ENCODE peak calls at places on chromosomes 16 and 17, in four cellular contexts. One of them, this sample, is unnamed.

GRCh38 chr16:80804451-80805383 is at the start of gene CDYL2:
- DNase-seq in mesendoderm: no peak
- DNase-seq in trophoblast cell: peak; percentile 37
- DNase-seq in H9: peak; percentile 32
- DNase-seq in this sample: peak; percentile 55

GRCh38 chr17:81120695-81121621 is 44.3 kb upstream of the PVALEF start:
- DNase-seq in H9: no peak
- DNase-seq in mesendoderm: peak; percentile 34
- DNase-seq in trophoblast cell: no peak
- DNase-seq in this sample: no peak

GRCh38 chr17:67203818-67204217 is 41.2 kb downstream of the HELZ start:
- DNase-seq in mesendoderm: no peak
- DNase-seq in H9: no peak
- DNase-seq in trophoblast cell: no peak
- DNase-seq in this sample: no peak

GRCh38 chr16:25024900-25025299 is 9.7 kb upstream of the ARHGAP17 start:
- DNase-seq in trophoblast cell: no peak
- DNase-seq in H9: no peak
- DNase-seq in mesendoderm: no peak
- DNase-seq in this sample: no peak

GRCh38 chr17:8426094-8426720 is 9.5 kb upstream of the NDEL1 start:
- DNase-seq in H9: no peak
- DNase-seq in trophoblast cell: no peak
- DNase-seq in mesendoderm: no peak
- DNase-seq in this sample: no peak

GRCh38 chr16:16879567-16880251 is 500.8 kb downstream of the NPIPA7 start:
- DNase-seq in H9: no peak
- DNase-seq in trophoblast cell: no peak
- DNase-seq in mesendoderm: no peak
- DNase-seq in this sample: no peak

GRCh38 chr17:28407130-28407973 is 1.3 kb upstream of the SLC46A1 start:
- DNase-seq in trophoblast cell: peak; percentile 35
- DNase-seq in H9: peak; percentile 89
- DNase-seq in mesendoderm: no peak
- DNase-seq in this sample: no peak

GRCh38 chr17:27290916-27291598 is 2.9 kb upstream of the WSB1 start:
- DNase-seq in trophoblast cell: no peak
- DNase-seq in H9: no peak
- DNase-seq in mesendoderm: no peak
- DNase-seq in this sample: no peak

GRCh38 chr16:13621639-13622038 is 298.3 kb upstream of the ERCC4 start:
- DNase-seq in H9: no peak
- DNase-seq in mesendoderm: peak; percentile 31
- DNase-seq in trophoblast cell: no peak
- DNase-seq in this sample: no peak

GRCh38 chr17:64001763-64002529 is 3.8 kb downstream of the PRR29 start:
- DNase-seq in trophoblast cell: no peak
- DNase-seq in mesendoderm: no peak
- DNase-seq in H9: peak; percentile 33
- DNase-seq in this sample: no peak

GRCh38 chr16:48608871-48609452 is 1.0 kb downstream of the N4BP1 start:
- DNase-seq in mesendoderm: peak; percentile 61
- DNase-seq in H9: no peak
- DNase-seq in trophoblast cell: no peak
- DNase-seq in this sample: no peak

GRCh38 chr16:62066747-62067146 is 30.5 kb upstream of the CDH8 start:
- DNase-seq in trophoblast cell: no peak
- DNase-seq in mesendoderm: no peak
- DNase-seq in H9: no peak
- DNase-seq in this sample: no peak

GRCh38 chr16:88633684-88634140 is 4.7 kb upstream of the IL17C start:
- DNase-seq in H9: peak; percentile 86
- DNase-seq in mesendoderm: peak; percentile 86
- DNase-seq in trophoblast cell: peak; percentile 18
- DNase-seq in this sample: no peak

GRCh38 chr16:89691231-89691985 is 4.9 kb downstream of the CDK10 start:
- DNase-seq in mesendoderm: no peak
- DNase-seq in trophoblast cell: no peak
- DNase-seq in H9: no peak
- DNase-seq in this sample: no peak

GRCh38 chr16:54142787-54143186 is 143.8 kb downstream of the IRX3 start:
- DNase-seq in trophoblast cell: no peak
- DNase-seq in H9: no peak
- DNase-seq in mesendoderm: no peak
- DNase-seq in this sample: no peak

GRCh38 chr17:58870747-58871146 is 115.1 kb downstream of the PPM1E start:
- DNase-seq in trophoblast cell: no peak
- DNase-seq in H9: no peak
- DNase-seq in mesendoderm: peak; percentile 17
- DNase-seq in this sample: no peak

GRCh38 chr16:27378871-27379580 is 22.9 kb upstream of the IL21R start:
- DNase-seq in H9: no peak
- DNase-seq in mesendoderm: peak; percentile 30
- DNase-seq in trophoblast cell: no peak
- DNase-seq in this sample: no peak

DNA sequence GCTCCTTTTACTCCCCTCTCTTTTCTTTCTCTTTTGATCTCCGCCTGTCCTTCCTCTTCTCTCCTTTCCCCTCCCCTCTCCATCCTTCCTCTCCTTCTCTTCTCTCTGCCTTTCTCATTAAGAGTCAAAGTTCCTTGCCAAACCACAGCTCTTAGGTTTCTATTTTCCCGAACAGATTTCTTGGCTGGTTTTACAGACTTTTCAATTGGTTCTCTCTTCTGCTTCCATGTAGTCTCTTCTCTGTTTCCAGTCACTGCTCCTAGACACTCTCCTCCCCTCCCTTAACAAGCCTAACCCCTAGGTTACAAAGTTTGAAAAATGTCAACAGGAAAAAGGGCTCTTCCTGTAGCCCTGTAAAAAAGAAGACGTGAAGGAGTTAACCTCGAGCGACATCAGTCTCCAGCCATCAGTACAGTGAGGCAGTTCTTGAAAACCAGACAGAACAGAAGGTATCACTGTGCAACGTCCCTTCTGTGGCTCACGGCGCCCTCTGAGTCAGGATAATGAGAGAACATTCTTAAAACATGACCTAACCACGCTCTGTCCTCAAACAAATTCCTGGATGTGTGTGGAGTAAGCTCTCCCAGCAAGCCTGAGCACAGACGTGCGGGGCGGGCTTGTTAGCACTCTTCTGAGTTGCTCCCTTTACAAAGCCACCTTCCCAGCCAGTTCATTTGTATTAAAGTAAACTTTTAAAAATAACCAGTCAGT is 11.6 kb upstream of the MARCHF10 start:
- DNase-seq in H9: peak; percentile 63
- DNase-seq in trophoblast cell: peak; percentile 94
- DNase-seq in mesendoderm: peak; percentile 95
- DNase-seq in this sample: no peak
- H3K4ac ChIP-seq in H9: no peak overlapping the region
- H3K4ac ChIP-seq in trophoblast cell: peak overlapping the region; percentile 44
- H3K4ac ChIP-seq in mesendoderm: no peak overlapping the region
- H3K4ac ChIP-seq in this sample: no peak overlapping the region

GRCh38 chr17:41738077-41738800 is 3.8 kb upstream of the HAP1 start:
- DNase-seq in mesendoderm: peak; percentile 87
- DNase-seq in trophoblast cell: peak; percentile 82
- DNase-seq in H9: peak; percentile 95
- DNase-seq in this sample: peak; percentile 95
- H3K79me2 ChIP-seq in mesendoderm: no peaks in the 10 kb centered on the region
- H3K79me2 ChIP-seq in trophoblast cell: no peaks in the 10 kb centered on the region
- H3K79me2 ChIP-seq in H9: no peaks in the 10 kb centered on the region
- H3K79me2 ChIP-seq in this sample: no peaks in the 10 kb centered on the region

GRCh38 chr17:79243603-79243990 is 169.0 kb downstream of the ENGASE start:
- DNase-seq in mesendoderm: no peak
- DNase-seq in H9: no peak
- DNase-seq in trophoblast cell: no peak
- DNase-seq in this sample: no peak
- H3K4ac ChIP-seq in mesendoderm: no peak overlapping the region
- H3K4ac ChIP-seq in H9: no peak overlapping the region
- H3K4ac ChIP-seq in trophoblast cell: no peak overlapping the region
- H3K4ac ChIP-seq in this sample: peak overlapping the region; percentile 53

GRCh38 chr16:19874816-19875546 is 9.7 kb downstream of the GPRC5B start:
- DNase-seq in mesendoderm: no peak
- DNase-seq in H9: no peak
- DNase-seq in trophoblast cell: no peak
- DNase-seq in this sample: no peak
- H3K79me2 ChIP-seq in mesendoderm: peaks cover 44% of the 10 kb centered on the region
- H3K79me2 ChIP-seq in H9: peaks cover 33% of the 10 kb centered on the region
- H3K79me2 ChIP-seq in trophoblast cell: no peaks in the 10 kb centered on the region
- H3K79me2 ChIP-seq in this sample: peaks cover 23% of the 10 kb centered on the region

GRCh38 chr17:69760562-69760961 is 314.5 kb upstream of the KCNJ16 start:
- DNase-seq in trophoblast cell: no peak
- DNase-seq in H9: no peak
- DNase-seq in mesendoderm: no peak
- DNase-seq in this sample: no peak
- H3K4ac ChIP-seq in trophoblast cell: no peak overlapping the region
- H3K4ac ChIP-seq in H9: no peak overlapping the region
- H3K4ac ChIP-seq in mesendoderm: no peak overlapping the region
- H3K4ac ChIP-seq in this sample: no peak overlapping the region

DNA sequence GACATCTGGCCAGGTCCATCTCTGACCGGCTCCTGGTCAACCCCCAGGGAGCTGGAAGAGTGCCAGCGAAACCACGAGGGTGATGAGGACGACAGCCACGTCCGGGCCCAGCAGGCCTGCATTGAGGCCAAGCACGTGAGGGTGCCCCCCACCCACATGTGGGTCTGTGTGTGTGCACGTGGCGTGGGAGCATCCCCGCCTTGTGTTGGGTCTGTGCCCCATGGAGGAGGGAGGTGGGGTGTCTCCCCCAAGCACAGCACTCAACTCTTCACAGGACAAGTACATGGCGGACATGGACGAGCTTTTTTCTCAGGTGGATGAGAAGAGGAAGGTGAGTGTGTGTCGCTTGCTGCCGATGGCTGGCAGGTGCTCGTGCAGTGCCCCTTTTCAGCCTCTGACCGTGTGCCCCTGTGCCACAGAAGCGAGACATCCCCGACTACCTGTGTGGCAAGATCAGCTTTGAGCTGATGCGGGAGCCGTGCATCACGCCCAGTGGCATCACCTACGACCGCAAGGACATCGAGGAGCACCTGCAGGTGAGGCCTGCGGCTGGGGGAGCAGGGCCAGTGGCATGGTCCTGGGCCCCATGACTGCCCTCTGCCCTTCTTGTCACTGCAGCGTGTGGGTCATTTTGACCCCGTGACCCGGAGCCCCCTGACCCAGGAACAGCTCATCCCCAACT is 1.7 kb downstream of the STUB1 start:
- DNase-seq in mesendoderm: no peak
- DNase-seq in H9: no peak
- DNase-seq in trophoblast cell: no peak
- DNase-seq in this sample: no peak
- H3K79me2 ChIP-seq in mesendoderm: peaks cover 18% of the 10 kb centered on the region
- H3K79me2 ChIP-seq in H9: peaks cover 2% of the 10 kb centered on the region
- H3K79me2 ChIP-seq in trophoblast cell: peaks cover 21% of the 10 kb centered on the region
- H3K79me2 ChIP-seq in this sample: no peaks in the 10 kb centered on the region

GRCh38 chr17:3636154-3636907 is at the start of the genes CTNS and SHPK:
- DNase-seq in trophoblast cell: peak; percentile 98
- DNase-seq in mesendoderm: peak; percentile 99
- DNase-seq in H9: peak; percentile 99
- DNase-seq in this sample: peak; percentile 95
- H3K4ac ChIP-seq in trophoblast cell: peak within 1 kb of the TSS; percentile 85
- H3K4ac ChIP-seq in mesendoderm: peak within 1 kb of the TSS; percentile 0
- H3K4ac ChIP-seq in H9: no peak within 1 kb of the TSS
- H3K4ac ChIP-seq in this sample: peak within 1 kb of the TSS; percentile 91

This sample was measured in H1.